ENCODE peak calls at places on chromosomes 1 and 21, in eight cellular contexts. G is fibroblast of the aortic adventitia, U is thoracic aorta, M is epithelial cell of esophagus, P is IMR-90, T is kidney, F is uterus, L is fibroblast of lung. Q is an unnamed sample.

GRCh38 chr1:9561429-9561828 is 22.2 kb downstream of the SLC25A33 start:
- DNase-seq in G (peak; percentile 95), U (no peak), M (peak; percentile 94), P (peak; percentile 92), T (no peak), F (no peak), L (peak; percentile 93), Q (peak; percentile 92)

GRCh38 chr21:36966846-36967657 is 583 bp upstream of the HLCS start:
- DNase-seq in G (peak; percentile 32), U (no peak), M (no peak), P (no peak), T (no peak), F (no peak), L (peak; percentile 20), Q (no peak)

GRCh38 chr1:175218786-175219447 is 26.3 kb upstream of the KIAA0040 start:
- DNase-seq in G (no peak), U (no peak), M (peak; percentile 73), P (no peak), T (no peak), F (no peak), L (no peak), Q (no peak)

GRCh38 chr1:230109871-230110667 is 43.0 kb downstream of the GALNT2 start:
- DNase-seq in G (no peak), U (no peak), M (no peak), P (peak; percentile 43), T (no peak), F (no peak), L (peak; percentile 32), Q (no peak)

GRCh38 chr1:58702766-58703165 is 2.9 kb upstream of the MYSM1 start:
- DNase-seq in G (no peak), U (no peak), M (no peak), P (no peak), T (no peak), F (no peak), L (no peak), Q (no peak)

GRCh38 chr1:80624682-80625081 is 1176.1 kb upstream of the ADGRL2 start:
- DNase-seq in G (no peak), U (no peak), M (peak; percentile 19), P (no peak), T (no peak), F (no peak), L (no peak), Q (no peak)

GRCh38 chr1:85048296-85049064 is at the start of gene MCOLN3:
- DNase-seq in G (no peak), U (no peak), M (peak; percentile 32), P (no peak), T (peak; percentile 79), F (peak; percentile 57), L (no peak), Q (no peak)

GRCh38 chr1:168484083-168484482 is 59.7 kb downstream of the XCL2 start:
- DNase-seq in G (no peak), U (no peak), M (no peak), P (no peak), T (no peak), F (no peak), L (no peak), Q (no peak)

GRCh38 chr1:53043271-53043670 is 18.7 kb upstream of the PODN start:
- DNase-seq in G (peak; percentile 95), U (no peak), M (no peak), P (peak; percentile 93), T (no peak), F (no peak), L (peak; percentile 47), Q (peak; percentile 92)

GRCh38 chr21:29164330-29164942 is 34.0 kb downstream of the MAP3K7CL start:
- DNase-seq in G (peak; percentile 93), U (no peak), M (peak; percentile 85), P (peak; percentile 91), T (no peak), F (no peak), L (peak; percentile 93), Q (peak; percentile 81)

GRCh38 chr1:201307760-201308499 is 24.6 kb downstream of the PKP1 start:
- DNase-seq in G (no peak), U (no peak), M (peak; percentile 93), P (no peak), T (no peak), F (no peak), L (no peak), Q (no peak)

GRCh38 chr1:89125571-89126233 is at the start of gene GBP2:
- DNase-seq in G (peak; percentile 77), U (no peak), M (peak; percentile 84), P (peak; percentile 85), T (no peak), F (no peak), L (peak; percentile 87), Q (peak; percentile 68)

GRCh38 chr1:87600848-87601247 is 272.2 kb downstream of the LMO4 start:
- DNase-seq in G (no peak), U (no peak), M (peak; percentile 35), P (peak; percentile 34), T (no peak), F (no peak), L (peak; percentile 48), Q (no peak)

GRCh38 chr1:78275906-78276690 is 214.7 kb upstream of the PTGFR start:
- DNase-seq in G (peak; percentile 42), U (no peak), M (no peak), P (no peak), T (no peak), F (no peak), L (no peak), Q (peak; percentile 27)

GRCh38 chr1:164064501-164064900 is 494.5 kb upstream of the PBX1 start:
- DNase-seq in G (no peak), U (no peak), M (no peak), P (no peak), T (no peak), F (no peak), L (peak; percentile 27), Q (peak; percentile 1)

GRCh38 chr1:179337942-179338560 is 27.7 kb upstream of the AXDND1 start:
- DNase-seq in G (no peak), U (no peak), M (peak; percentile 2), P (no peak), T (no peak), F (no peak), L (no peak), Q (no peak)

GRCh38 chr1:22171951-22172715 is 29.2 kb upstream of the WNT4 start:
- DNase-seq in G (no peak), U (no peak), M (no peak), P (no peak), T (no peak), F (no peak), L (no peak), Q (no peak)

GRCh38 chr1:38780133-38780532 is 79.4 kb downstream of the RRAGC start:
- DNase-seq in G (no peak), U (no peak), M (no peak), P (no peak), T (no peak), F (no peak), L (no peak), Q (no peak)

GRCh38 chr1:90198616-90199015 is 203.7 kb downstream of the ZNF326 start:
- DNase-seq in G (no peak), U (no peak), M (peak; percentile 48), P (no peak), T (no peak), F (no peak), L (no peak), Q (no peak)

GRCh38 chr1:212700892-212701819 is 1.5 kb upstream of the BATF3 start:
- DNase-seq in G (peak; percentile 41), U (no peak), M (peak; percentile 14), P (peak; percentile 62), T (peak; percentile 81), F (peak; percentile 58), L (peak; percentile 58), Q (peak; percentile 39)
- TF ChIP-seq CTCF in G (no peak), U (no peak), M (no peak), P (peak; percentile 20), T (no peak), F (no peak), L (no peak), Q (peak; percentile 27)

GRCh38 chr1:82829527-82829926 is 1028.8 kb downstream of the ADGRL2 start:
- DNase-seq in G (no peak), U (no peak), M (no peak), P (no peak), T (no peak), F (no peak), L (no peak), Q (no peak)
- H3K4me3 ChIP-seq in G (no peak overlapping the region), U (no peak overlapping the region), M (no peak overlapping the region), P (no peak overlapping the region), T (no peak overlapping the region), F (no peak overlapping the region), L (no peak overlapping the region), Q (no peak overlapping the region)

GRCh38 chr1:31717341-31717740 is 13.5 kb upstream of the COL16A1 start:
- DNase-seq in G (peak; percentile 41), U (no peak), M (peak; percentile 69), P (peak; percentile 37), T (no peak), F (no peak), L (no peak), Q (no peak)

GRCh38 chr1:31715873-31716220 is 12.0 kb upstream of the COL16A1 start:
- DNase-seq in G (no peak), U (no peak), M (no peak), P (no peak), T (no peak), F (no peak), L (no peak), Q (no peak)

GRCh38 chr1:31714442-31715096 is 10.8 kb upstream of the COL16A1 start:
- DNase-seq in G (peak; percentile 84), U (peak; percentile 83), M (peak; percentile 56), P (peak; percentile 49), T (peak; percentile 92), F (peak; percentile 95), L (peak; percentile 70), Q (peak; percentile 75)

GRCh38 chr1:31712625-31713024 is 8.8 kb upstream of the COL16A1 start:
- DNase-seq in G (peak; percentile 98), U (no peak), M (peak; percentile 22), P (peak; percentile 86), T (peak; percentile 87), F (peak; percentile 86), L (peak; percentile 63), Q (peak; percentile 92)

GRCh38 chr1:31715097-31715872 is 11.5 kb upstream of the COL16A1 start:
- DNase-seq in G (peak; percentile 93), U (peak; percentile 86), M (peak; percentile 71), P (peak; percentile 81), T (peak; percentile 97), F (peak; percentile 98), L (peak; percentile 91), Q (peak; percentile 90)
- TF ChIP-seq CTCF in G (peak; percentile 99), U (peak; percentile 91), M (peak; percentile 87), P (peak; percentile 83), T (peak; percentile 72), F (peak; percentile 91), L (peak; percentile 86), Q (peak; percentile 84)

DNA sequence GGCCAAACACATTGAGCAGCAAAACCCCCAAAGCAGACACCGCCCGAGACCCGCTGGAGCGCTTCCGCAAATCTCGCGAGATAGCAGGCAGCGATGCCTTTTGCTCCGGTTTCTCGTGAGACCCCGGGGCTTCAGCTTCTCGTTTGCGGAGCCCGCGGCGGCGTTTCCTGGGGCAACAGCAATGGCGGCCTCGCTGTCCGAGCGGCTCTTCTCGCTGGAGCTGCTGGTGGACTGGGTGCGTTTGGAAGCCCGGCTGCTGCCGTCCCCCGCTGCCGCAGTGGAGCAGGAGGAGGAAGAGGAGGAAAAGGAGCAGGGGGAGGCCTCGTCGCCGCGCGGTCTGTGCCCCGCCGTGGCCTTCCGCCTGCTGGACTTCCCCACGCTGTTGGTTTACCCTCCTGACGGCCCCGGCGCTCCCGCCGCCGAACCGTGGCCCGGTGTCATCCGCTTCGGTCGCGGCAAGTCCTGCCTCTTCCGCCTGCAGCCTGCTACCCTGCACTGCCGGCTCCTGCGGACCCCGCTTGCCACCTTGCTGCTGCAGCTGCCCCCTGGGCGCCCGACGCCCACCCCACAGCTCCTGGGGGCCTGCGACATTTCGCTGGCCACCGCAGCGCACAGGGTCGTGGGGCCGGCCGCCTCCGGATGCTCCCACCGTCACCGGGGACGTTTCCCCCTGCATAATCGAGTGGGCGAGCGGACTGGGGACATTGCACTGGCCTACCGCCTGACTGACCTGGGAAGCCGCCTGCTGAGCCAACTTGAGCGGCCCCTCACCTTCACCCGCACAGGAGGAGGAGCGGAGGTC is at the start of gene MAP10:
- DNase-seq in G (peak; percentile 74), U (no peak), M (peak; percentile 59), P (peak; percentile 71), T (peak; percentile 93), F (peak; percentile 71), L (peak; percentile 86), Q (peak; percentile 74)
- H3K4me3 ChIP-seq in G (peak within 1 kb of the TSS; percentile 70), U (peak within 1 kb of the TSS; percentile 81), M (peak within 1 kb of the TSS; percentile 72), P (peak within 1 kb of the TSS; percentile 55), T (peak within 1 kb of the TSS; percentile 78), F (peak within 1 kb of the TSS; percentile 62), L (peak within 1 kb of the TSS; percentile 65), Q (peak within 1 kb of the TSS; percentile 74)